ENCODE peak calls at places on chromosomes 4 and X, in six cellular contexts. U is HL-60, S is mucosa of descending colon, Z is cardiac muscle cell, D is pancreas, W is dorsolateral prefrontal cortex. R is an unnamed sample.

GRCh38 chr4:32226201-32226600 is 1506.0 kb downstream of the PCDH7 start:
- DNase-seq in U (no peak), S (no peak), Z (no peak), D (no peak), W (no peak), R (no peak)

GRCh38 chr4:84814100-84814750 is 152.3 kb downstream of the WDFY3 start:
- DNase-seq in U (no peak), S (no peak), Z (peak), D (peak), W (peak), R (no peak)

GRCh38 chr4:88958080-88958479 is 98.9 kb downstream of the FAM13A start:
- DNase-seq in U (no peak), S (no peak), Z (no peak), D (no peak), W (no peak), R (no peak)

GRCh38 chr4:54954656-54955388 is 170.6 kb downstream of the KDR start:
- DNase-seq in U (no peak), S (no peak), Z (peak), D (no peak), W (no peak), R (no peak)

GRCh38 chrX:17032351-17032750 is 85.9 kb downstream of the REPS2 start:
- DNase-seq in U (no peak), S (no peak), Z (no peak), D (peak), W (no peak), R (no peak)

GRCh38 chrX:120517936-120518335 is 42.8 kb downstream of the CUL4B start:
- DNase-seq in U (no peak), S (no peak), Z (no peak), D (no peak), W (no peak), R (no peak)

GRCh38 chr4:134202557-134202956 is 968 bp upstream of the PABPC4L start:
- DNase-seq in U (no peak), S (peak), Z (no peak), D (no peak), W (no peak), R (peak)

GRCh38 chr4:7766661-7767345 is 172.9 kb downstream of the AFAP1 start:
- DNase-seq in U (no peak), S (no peak), Z (no peak), D (no peak), W (no peak), R (no peak)

GRCh38 chrX:68633981-68634380 is 13.5 kb upstream of the STARD8 start:
- DNase-seq in U (no peak), S (no peak), Z (no peak), D (no peak), W (no peak), R (no peak)

GRCh38 chrX:68632491-68632890 is 15.0 kb upstream of the STARD8 start:
- DNase-seq in U (no peak), S (no peak), Z (no peak), D (no peak), W (no peak), R (no peak)

GRCh38 chrX:68631331-68631730 is 16.1 kb upstream of the STARD8 start:
- DNase-seq in U (no peak), S (no peak), Z (no peak), D (no peak), W (no peak), R (no peak)

DNA sequence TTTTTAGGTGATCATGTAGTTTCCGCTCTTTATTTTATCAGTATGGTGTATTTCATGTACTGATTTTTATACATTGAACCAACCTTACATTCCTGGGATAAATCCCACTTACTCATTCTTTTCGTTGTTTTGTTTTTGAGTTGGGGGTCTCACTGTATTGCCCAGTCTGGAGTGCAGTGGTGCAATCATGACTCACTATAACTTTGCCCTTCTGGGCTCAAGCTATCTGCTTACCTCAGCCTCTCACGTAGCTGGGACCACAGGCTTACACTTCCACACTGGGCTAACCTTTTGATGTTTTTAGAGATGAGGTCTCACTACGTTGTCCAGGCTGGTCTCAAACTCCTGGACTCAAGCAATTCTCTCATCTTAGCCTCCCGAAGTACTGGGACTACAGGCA is 19.5 kb upstream of the STARD8 start:
- DNase-seq in U (no peak), S (no peak), Z (no peak), D (no peak), W (no peak), R (no peak)
- TF ChIP-seq CTCF in U (no peak), S (no peak), Z (no peak), D (no peak), W (no peak), R (no peak)

GRCh38 chr4:139843643-139844042 is 178.0 kb downstream of the MGST2 start:
- DNase-seq in U (peak), S (no peak), Z (no peak), D (no peak), W (no peak), R (no peak)
- H3K4me3 ChIP-seq in U (no peak), S (no peak), Z (no peak), D (no peak), W (no peak), R (no peak)

GRCh38 chrX:41014776-41015175 is 70.5 kb upstream of the USP9X start:
- DNase-seq in U (no peak), S (no peak), Z (no peak), D (no peak), W (no peak), R (no peak)

GRCh38 chrX:41005445-41005992 is 79.7 kb upstream of the USP9X start:
- DNase-seq in U (no peak), S (no peak), Z (no peak), D (no peak), W (no peak), R (no peak)

GRCh38 chrX:41009816-41010187 is 75.4 kb upstream of the USP9X start:
- DNase-seq in U (no peak), S (no peak), Z (no peak), D (no peak), W (no peak), R (no peak)

DNA sequence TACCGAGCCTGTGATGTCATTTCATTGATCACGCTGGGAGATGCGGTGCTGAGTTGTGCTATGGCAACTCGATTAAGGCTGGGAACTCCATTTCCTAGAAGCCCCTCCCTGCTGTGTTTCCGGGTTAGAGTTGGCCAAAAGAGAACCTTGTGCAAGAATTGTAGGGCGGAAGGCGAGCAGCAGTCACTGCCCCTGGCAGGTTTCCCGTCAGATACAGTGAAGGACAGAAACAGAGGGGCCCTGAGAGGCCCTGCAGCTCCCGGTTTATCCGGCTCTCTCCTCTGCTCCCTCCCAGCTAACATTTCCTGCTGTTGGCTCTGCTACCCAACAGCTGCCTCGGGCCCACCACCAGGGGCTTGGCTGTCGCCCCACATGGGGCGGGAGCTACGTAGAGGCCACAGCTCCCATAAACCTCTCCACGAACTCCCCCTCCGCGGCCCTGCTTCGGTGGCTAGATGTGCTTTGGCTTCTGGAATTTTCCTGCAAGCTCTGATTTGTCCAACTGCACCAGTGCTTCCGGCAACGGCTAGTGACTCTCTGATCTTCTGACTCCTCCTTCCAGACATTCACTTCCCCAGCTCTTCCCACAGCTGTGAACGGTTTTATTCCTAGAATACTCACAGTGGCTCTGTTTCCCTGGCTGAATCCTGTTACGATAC is 74.9 kb upstream of the USP9X start:
- DNase-seq in U (peak), S (peak), Z (peak), D (peak), W (peak), R (no peak)
- TF ChIP-seq CTCF in U (no peak), S (no peak), Z (peak), D (no peak), W (no peak), R (no peak)

DNA sequence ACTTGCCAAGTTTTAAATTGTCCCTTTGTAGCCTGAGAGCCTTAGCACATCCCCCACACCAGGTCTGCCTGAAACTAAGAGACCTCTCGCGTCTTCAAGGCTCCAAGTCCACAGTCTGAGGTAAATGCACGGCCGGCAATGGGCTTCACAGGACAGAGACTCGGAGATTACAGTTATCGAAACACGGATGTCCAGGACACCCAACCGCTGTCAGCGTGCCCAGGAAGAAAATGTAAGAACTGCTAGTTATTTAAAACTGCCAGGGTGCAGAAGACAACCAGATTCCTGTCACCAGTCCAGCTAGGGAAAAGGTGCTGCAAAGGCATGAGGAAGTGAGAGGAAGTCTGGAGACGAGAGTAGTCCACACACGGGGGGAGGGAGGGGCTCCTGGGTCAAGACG is 28.9 kb downstream of the ZNF827 start:
- DNase-seq in U (no peak), S (peak), Z (no peak), D (no peak), W (no peak), R (peak)
- H3K4me3 ChIP-seq in U (no peak), S (no peak), Z (no peak), D (no peak), W (no peak), R (no peak)

GRCh38 chr4:154416183-154416543 is 75.4 kb downstream of the DCHS2 start:
- DNase-seq in U (no peak), S (peak), Z (peak), D (no peak), W (no peak), R (no peak)
- TF ChIP-seq CTCF in U (no peak), S (no peak), Z (no peak), D (no peak), W (no peak), R (no peak)

DNA sequence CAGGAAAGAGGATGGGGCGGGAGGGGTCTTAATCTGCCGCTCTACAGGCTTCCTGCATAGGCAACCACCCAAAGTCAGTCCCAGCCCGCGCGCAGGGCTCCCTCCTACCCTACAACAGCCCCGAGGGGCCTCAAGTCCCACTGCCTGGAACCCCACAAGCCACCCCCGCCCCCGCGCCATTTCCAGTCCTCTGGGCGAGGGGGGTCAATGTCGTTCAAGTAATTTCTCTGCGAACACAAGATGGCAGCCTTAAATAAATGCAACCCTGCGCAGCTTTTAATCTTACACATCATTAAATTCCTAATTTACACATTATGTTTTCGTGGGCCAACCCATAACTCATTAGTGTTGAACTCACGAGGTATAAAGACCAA is 92.9 kb downstream of the BCOR start:
- DNase-seq in U (no peak), S (no peak), Z (no peak), D (no peak), W (no peak), R (no peak)
- H3K4me3 ChIP-seq in U (no peak), S (no peak), Z (no peak), D (no peak), W (peak), R (no peak)